ENCODE peak calls at places on chromosomes 5 and 9, in eight cellular contexts. Q, J, X, A, S, I, N and C are unnamed samples.
A peak's percentile ranks its signal among the peaks of the same experiment; 100 is the strongest.

GRCh38 chr5:172113036-172113435 is 75.0 kb downstream of the STK10 start:
- DNase-seq in Q (no peak), J (no peak), X (peak; percentile 87), A (peak; percentile 64), S (no peak), I (no peak), N (peak; percentile 79), C (peak; percentile 7)

GRCh38 chr5:130168211-130168610 is 263.9 kb downstream of the CHSY3 start:
- DNase-seq in Q (no peak), J (no peak), X (no peak), A (no peak), S (no peak), I (no peak), N (no peak), C (no peak)

GRCh38 chr5:175717837-175718236 is 60.0 kb downstream of the HRH2 start:
- DNase-seq in Q (no peak), J (no peak), X (no peak), A (no peak), S (no peak), I (no peak), N (no peak), C (no peak)

GRCh38 chr5:141349917-141350619 is at the start of gene PCDHGB1:
- DNase-seq in Q (peak; percentile 3), J (peak; percentile 75), X (no peak), A (no peak), S (peak; percentile 62), I (no peak), N (peak; percentile 33), C (peak; percentile 82)

GRCh38 chr9:135985889-135986288 is 24.7 kb upstream of the UBAC1 start:
- DNase-seq in Q (no peak), J (no peak), X (no peak), A (no peak), S (no peak), I (no peak), N (no peak), C (no peak)

GRCh38 chr9:12703996-12704395 is 10.8 kb downstream of the TYRP1 start:
- DNase-seq in Q (no peak), J (peak; percentile 84), X (no peak), A (no peak), S (no peak), I (no peak), N (no peak), C (no peak)

GRCh38 chr5:158756873-158757272 is 342.8 kb downstream of the EBF1 start:
- DNase-seq in Q (no peak), J (peak; percentile 28), X (no peak), A (no peak), S (no peak), I (no peak), N (no peak), C (no peak)

GRCh38 chr5:39517800-39518199 is 93.0 kb upstream of the DAB2 start:
- DNase-seq in Q (no peak), J (no peak), X (no peak), A (no peak), S (no peak), I (no peak), N (no peak), C (no peak)

GRCh38 chr5:91006708-91007107 is 376.4 kb downstream of the ARRDC3 start:
- DNase-seq in Q (no peak), J (no peak), X (no peak), A (no peak), S (no peak), I (no peak), N (no peak), C (no peak)

GRCh38 chr9:4555251-4555650 is 65.0 kb downstream of the SLC1A1 start:
- DNase-seq in Q (no peak), J (no peak), X (peak; percentile 49), A (no peak), S (no peak), I (no peak), N (no peak), C (no peak)

GRCh38 chr9:88773627-88774244 is 217.5 kb upstream of the S1PR3 start:
- DNase-seq in Q (no peak), J (peak; percentile 46), X (no peak), A (no peak), S (no peak), I (no peak), N (no peak), C (no peak)

GRCh38 chr9:96241391-96241809 is 60.6 kb downstream of the HSD17B3 start:
- DNase-seq in Q (no peak), J (no peak), X (peak; percentile 10), A (no peak), S (no peak), I (peak; percentile 19), N (no peak), C (no peak)

GRCh38 chr9:19174127-19174921 is 47.0 kb upstream of the PLIN2 start:
- DNase-seq in Q (peak; percentile 41), J (peak; percentile 81), X (peak; percentile 51), A (no peak), S (peak; percentile 89), I (peak; percentile 48), N (peak; percentile 75), C (peak; percentile 77)

GRCh38 chr9:16704096-16704488 is 166.4 kb downstream of the BNC2 start:
- DNase-seq in Q (no peak), J (no peak), X (no peak), A (no peak), S (no peak), I (no peak), N (no peak), C (no peak)